ENCODE peak calls at places on chromosomes 13 and 19, in nine cellular contexts. I, P, E, O, R, Y, W, D and M are unnamed samples.

GRCh38 chr19:5541456-5541855 is 26.3 kb downstream of the TINCR start:
- DNase-seq in I (no peak), P (no peak), E (no peak), O (no peak), R (no peak), Y (no peak), W (no peak), D (no peak), M (no peak)

GRCh38 chr13:99353836-99354235 is 46.6 kb upstream of the GPR183 start:
- DNase-seq in I (no peak), P (peak), E (no peak), O (no peak), R (peak), Y (no peak), W (peak), D (no peak), M (no peak)

GRCh38 chr13:28618595-28618994 is 40.3 kb upstream of the POMP start:
- DNase-seq in I (no peak), P (no peak), E (no peak), O (no peak), R (no peak), Y (no peak), W (no peak), D (no peak), M (no peak)

GRCh38 chr19:29858000-29858596 is 46.3 kb downstream of the CCNE1 start:
- DNase-seq in I (no peak), P (no peak), E (no peak), O (no peak), R (no peak), Y (no peak), W (no peak), D (no peak), M (peak)

GRCh38 chr13:48595330-48596127 is 58.2 kb upstream of the CYSLTR2 start:
- DNase-seq in I (peak), P (peak), E (peak), O (no peak), R (peak), Y (no peak), W (peak), D (peak), M (peak)

GRCh38 chr19:8149261-8150094 is at the start of gene FBN3:
- DNase-seq in I (no peak), P (no peak), E (no peak), O (no peak), R (no peak), Y (no peak), W (no peak), D (no peak), M (peak)

GRCh38 chr19:39433480-39434079 is 2.2 kb downstream of the RPS16 start:
- DNase-seq in I (no peak), P (no peak), E (no peak), O (no peak), R (no peak), Y (no peak), W (no peak), D (no peak), M (no peak)

GRCh38 chr13:102598061-102598460 is 1.3 kb downstream of the TPP2 start:
- DNase-seq in I (no peak), P (no peak), E (no peak), O (no peak), R (peak), Y (no peak), W (peak), D (no peak), M (peak)

GRCh38 chr19:43470288-43470687 is 4.9 kb upstream of the LYPD3 start:
- DNase-seq in I (no peak), P (no peak), E (no peak), O (no peak), R (peak), Y (no peak), W (peak), D (no peak), M (no peak)

GRCh38 chr13:111210488-111210887 is 95.4 kb downstream of the ARHGEF7 start:
- DNase-seq in I (peak), P (no peak), E (peak), O (no peak), R (peak), Y (peak), W (peak), D (no peak), M (no peak)

GRCh38 chr13:21458457-21458815 is 667 bp downstream of the ZDHHC20 start:
- DNase-seq in I (no peak), P (no peak), E (no peak), O (no peak), R (no peak), Y (peak), W (no peak), D (no peak), M (peak)

GRCh38 chr19:12990853-12991252 is 4.4 kb upstream of the NFIX start:
- DNase-seq in I (no peak), P (no peak), E (no peak), O (no peak), R (no peak), Y (no peak), W (no peak), D (no peak), M (no peak)

GRCh38 chr19:19591133-19591825 is 27.2 kb downstream of the PBX4 start:
- DNase-seq in I (peak), P (peak), E (peak), O (peak), R (peak), Y (no peak), W (peak), D (peak), M (peak)

GRCh38 chr19:719081-719512 is 10.4 kb downstream of the PALM start:
- DNase-seq in I (peak), P (no peak), E (no peak), O (no peak), R (no peak), Y (no peak), W (no peak), D (no peak), M (no peak)

GRCh38 chr19:55838251-55838650 is 1.9 kb downstream of the NLRP4 start:
- DNase-seq in I (no peak), P (no peak), E (no peak), O (no peak), R (no peak), Y (no peak), W (no peak), D (no peak), M (no peak)

GRCh38 chr19:48874309-48875135 is 2.3 kb downstream of the PPP1R15A start:
- DNase-seq in I (no peak), P (no peak), E (peak), O (no peak), R (peak), Y (no peak), W (peak), D (no peak), M (peak)

GRCh38 chr13:35210234-35210633 is 266.3 kb downstream of the MAB21L1 start:
- DNase-seq in I (peak), P (no peak), E (no peak), O (no peak), R (no peak), Y (no peak), W (no peak), D (no peak), M (peak)

GRCh38 chr19:42199440-42200115 is 17.9 kb downstream of the DEDD2 start:
- DNase-seq in I (no peak), P (no peak), E (no peak), O (no peak), R (no peak), Y (peak), W (no peak), D (no peak), M (no peak)

GRCh38 chr13:51394724-51395123 is 55.2 kb downstream of the SERPINE3 start:
- DNase-seq in I (no peak), P (no peak), E (no peak), O (no peak), R (no peak), Y (no peak), W (no peak), D (no peak), M (no peak)

GRCh38 chr19:28883241-28883693 is 329.7 kb downstream of the UQCRFS1 start:
- DNase-seq in I (peak), P (peak), E (peak), O (no peak), R (no peak), Y (no peak), W (peak), D (no peak), M (no peak)

GRCh38 chr13:72677431-72677830 is 50.0 kb downstream of the MZT1 start:
- DNase-seq in I (no peak), P (no peak), E (no peak), O (no peak), R (no peak), Y (no peak), W (no peak), D (no peak), M (no peak)

GRCh38 chr19:48487944-48488343 is 18.8 kb downstream of the CYTH2 start:
- DNase-seq in I (no peak), P (no peak), E (no peak), O (no peak), R (peak), Y (no peak), W (peak), D (no peak), M (no peak)

GRCh38 chr19:21135433-21135832 is 6.4 kb upstream of the ZNF431 start:
- DNase-seq in I (no peak), P (no peak), E (no peak), O (no peak), R (no peak), Y (no peak), W (no peak), D (no peak), M (no peak)

GRCh38 chr13:74206061-74206561 is 71.9 kb upstream of the KLF12 start:
- DNase-seq in I (peak), P (peak), E (peak), O (no peak), R (peak), Y (no peak), W (peak), D (no peak), M (peak)

GRCh38 chr13:97911311-97912138 is 42.0 kb upstream of the IPO5 start:
- DNase-seq in I (no peak), P (no peak), E (no peak), O (no peak), R (peak), Y (no peak), W (peak), D (no peak), M (peak)

GRCh38 chr19:39083983-39084731 is at the start of gene ACP7:
- DNase-seq in I (no peak), P (no peak), E (no peak), O (no peak), R (no peak), Y (no peak), W (no peak), D (no peak), M (no peak)

GRCh38 chr19:39171479-39172465 is 25.0 kb upstream of the NCCRP1 start:
- DNase-seq in I (no peak), P (no peak), E (no peak), O (no peak), R (no peak), Y (no peak), W (no peak), D (no peak), M (peak)

GRCh38 chr19:46225558-46226004 is 4.0 kb upstream of the IGFL1 start:
- DNase-seq in I (no peak), P (peak), E (no peak), O (no peak), R (peak), Y (no peak), W (peak), D (no peak), M (no peak)

GRCh38 chr13:43377955-43378354 is 354.6 kb downstream of the DNAJC15 start:
- DNase-seq in I (peak), P (no peak), E (no peak), O (no peak), R (peak), Y (no peak), W (peak), D (no peak), M (no peak)